ENCODE peak calls at places on chromosomes 11 and 22, in four cellular contexts. B is vagina, S is cardiac muscle cell, E is lung. X is an unnamed sample. For H3K4me1, the result is how much of the 10 kb centered on the place peaks cover.

GRCh38 chr22:42820075-42820763 is 36.9 kb downstream of the ARFGAP3 start:
- DNase-seq in E (no peak), S (peak), B (no peak), X (peak)

GRCh38 chr11:132864811-132865576 is 667.3 kb downstream of the OPCML start:
- DNase-seq in B (no peak), S (no peak), E (no peak), X (no peak)

GRCh38 chr11:6320411-6321207 is at the start of gene CAVIN3:
- DNase-seq in E (peak), B (peak), S (peak), X (peak)

GRCh38 chr11:129705341-129705740 is 110.3 kb upstream of the TMEM45B start:
- DNase-seq in E (no peak), S (no peak), B (peak), X (no peak)

GRCh38 chr11:33067294-33067693 is 27.9 kb downstream of the TCP11L1 start:
- DNase-seq in S (no peak), B (peak), E (no peak), X (no peak)

GRCh38 chr22:36101756-36102155 is 58.8 kb downstream of the APOL3 start:
- DNase-seq in B (no peak), S (no peak), E (no peak), X (no peak)

GRCh38 chr11:21258414-21258813 is 589.0 kb downstream of the NELL1 start:
- DNase-seq in E (no peak), B (no peak), S (no peak), X (no peak)

GRCh38 chr11:122723576-122723975 is 68.1 kb downstream of the UBASH3B start:
- DNase-seq in S (no peak), B (no peak), E (no peak), X (no peak)

GRCh38 chr11:32580967-32581366 is 2.7 kb upstream of the EIF3M start:
- DNase-seq in B (no peak), S (no peak), E (no peak), X (no peak)

GRCh38 chr11:94725071-94725470 is 43.1 kb upstream of the AMOTL1 start:
- DNase-seq in E (no peak), S (no peak), B (no peak), X (no peak)

GRCh38 chr11:94528551-94528950 is 15.2 kb upstream of the FUT4 start:
- DNase-seq in B (no peak), E (no peak), S (no peak), X (no peak)

GRCh38 chr11:68541983-68542382 is 81.4 kb downstream of the PPP6R3 start:
- DNase-seq in E (no peak), B (no peak), S (no peak), X (no peak)

GRCh38 chr11:68542617-68543016 is 82.1 kb downstream of the PPP6R3 start:
- DNase-seq in E (no peak), B (no peak), S (no peak), X (no peak)

GRCh38 chr11:68538025-68538424 is 77.5 kb downstream of the PPP6R3 start:
- DNase-seq in B (no peak), E (no peak), S (no peak), X (no peak)

GRCh38 chr11:68536706-68537105 is 76.2 kb downstream of the PPP6R3 start:
- DNase-seq in E (no peak), S (no peak), B (no peak), X (no peak)

GRCh38 chr11:68539370-68539769 is 78.8 kb downstream of the PPP6R3 start:
- DNase-seq in E (no peak), B (no peak), S (no peak), X (no peak)
- H3K4me1 ChIP-seq in E (under half), B (under half), S (under half), X (under half)

GRCh38 chr11:3969613-3970012 is 114.1 kb downstream of the STIM1 start:
- DNase-seq in B (no peak), E (no peak), S (no peak), X (no peak)
- H3K4me1 ChIP-seq in B (under half), E (under half), S (under half), X (under half)

DNA sequence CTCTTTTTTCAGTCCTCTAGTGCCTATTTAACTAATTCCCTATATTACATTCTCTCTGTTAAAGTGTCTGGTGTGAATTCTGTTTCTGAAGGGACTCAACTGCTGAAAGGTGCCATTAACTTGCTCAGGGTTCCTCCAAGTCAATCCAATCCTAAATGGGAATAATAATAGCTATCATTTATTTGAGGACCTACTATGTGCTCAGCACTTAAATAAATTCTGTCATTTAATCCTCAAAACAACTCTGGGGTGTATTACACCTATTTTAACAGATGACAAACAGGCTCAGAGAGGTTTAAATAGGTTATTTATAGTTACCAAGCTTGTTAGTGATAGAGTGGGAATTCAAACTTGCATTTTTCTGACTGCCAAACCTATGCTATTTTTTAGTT is 40.6 kb upstream of the POLD3 start:
- DNase-seq in S (no peak), E (no peak), B (no peak), X (no peak)
- H3K4me1 ChIP-seq in S (under half), E (under half), B (under half), X (under half)

GRCh38 chr11:134046681-134047449 is 22.0 kb upstream of the JAM3 start:
- DNase-seq in E (no peak), B (no peak), S (no peak), X (no peak)

GRCh38 chr11:134044514-134045284 is 24.2 kb upstream of the JAM3 start:
- DNase-seq in B (no peak), S (no peak), E (no peak), X (no peak)

GRCh38 chr11:134048028-134048427 is 20.8 kb upstream of the JAM3 start:
- DNase-seq in B (no peak), E (no peak), S (no peak), X (no peak)

GRCh38 chr11:134047586-134047999 is 21.3 kb upstream of the JAM3 start:
- DNase-seq in E (peak), B (no peak), S (no peak), X (peak)

GRCh38 chr11:134045799-134046635 is 22.9 kb upstream of the JAM3 start:
- DNase-seq in E (no peak), S (peak), B (no peak), X (no peak)
- H3K4me1 ChIP-seq in E (under half), S (under half), B (under half), X (under half)

X was measured in right atrium auricular region.